ENCODE peak calls at places on chromosomes 16 and 17, in six cellular contexts. Y is A549, W is suprapubic skin, B is prostate gland, X is Peyer's patch, K is AG04450. V is an unnamed sample.

GRCh38 chr16:53501216-53501859 is 1.7 kb downstream of the AKTIP start:
- DNase-seq in Y (no peak), W (no peak), B (no peak), X (no peak), K (no peak), V (no peak)

GRCh38 chr16:23635958-23636357 is 5.2 kb downstream of the PALB2 start:
- DNase-seq in Y (no peak), W (no peak), B (no peak), X (no peak), K (no peak), V (no peak)

GRCh38 chr17:6526362-6527152 is 29.8 kb downstream of the PITPNM3 start:
- DNase-seq in Y (no peak), W (peak; percentile 18), B (no peak), X (no peak), K (no peak), V (no peak)

GRCh38 chr16:78122774-78123315 is 23.4 kb downstream of the WWOX start:
- DNase-seq in Y (peak; percentile 32), W (no peak), B (peak; percentile 75), X (no peak), K (peak; percentile 15), V (no peak)

GRCh38 chr17:78355045-78355641 is 4.7 kb downstream of the SOCS3 start:
- DNase-seq in Y (no peak), W (no peak), B (no peak), X (no peak), K (no peak), V (no peak)

GRCh38 chr17:64694207-64694606 is 32.1 kb upstream of the SMURF2 start:
- DNase-seq in Y (peak; percentile 66), W (no peak), B (peak; percentile 62), X (peak; percentile 61), K (no peak), V (no peak)

GRCh38 chr17:74964246-74964761 is 8.3 kb downstream of the HID1 start:
- DNase-seq in Y (no peak), W (no peak), B (no peak), X (no peak), K (no peak), V (no peak)

GRCh38 chr16:15690296-15690695 is 40.3 kb downstream of the NDE1 start:
- DNase-seq in Y (no peak), W (no peak), B (no peak), X (no peak), K (no peak), V (no peak)

GRCh38 chr16:81798311-81799137 is 19.4 kb downstream of the PLCG2 start:
- DNase-seq in Y (no peak), W (no peak), B (no peak), X (no peak), K (no peak), V (no peak)

GRCh38 chr16:65121870-65122723 is at the start of gene CDH11:
- DNase-seq in Y (no peak), W (no peak), B (peak; percentile 22), X (peak; percentile 54), K (peak; percentile 55), V (no peak)

GRCh38 chr16:2970563-2970962 is 1.4 kb downstream of the PAQR4 start:
- DNase-seq in Y (no peak), W (no peak), B (no peak), X (no peak), K (no peak), V (no peak)

GRCh38 chr17:50361561-50362480 is 11.2 kb downstream of the MRPL27 start:
- DNase-seq in Y (peak; percentile 93), W (no peak), B (peak; percentile 56), X (peak; percentile 66), K (peak; percentile 49), V (peak; percentile 18)

GRCh38 chr17:51585514-51586104 is 325.3 kb downstream of the UTP18 start:
- DNase-seq in Y (peak; percentile 7), W (no peak), B (peak; percentile 5), X (no peak), K (no peak), V (no peak)

GRCh38 chr16:47644166-47644565 is 183.0 kb downstream of the PHKB start:
- DNase-seq in Y (no peak), W (no peak), B (no peak), X (no peak), K (peak; percentile 59), V (no peak)

GRCh38 chr17:6070895-6071511 is 824 bp downstream of the WSCD1 start:
- DNase-seq in Y (peak; percentile 38), W (no peak), B (no peak), X (no peak), K (no peak), V (no peak)

GRCh38 chr17:77356690-77357201 is 216.0 kb downstream of the SEC14L1 start:
- DNase-seq in Y (peak; percentile 51), W (peak; percentile 79), B (no peak), X (no peak), K (no peak), V (no peak)

GRCh38 chr17:53655591-53655990 is 167.1 kb upstream of the KIF2B start:
- DNase-seq in Y (no peak), W (no peak), B (no peak), X (no peak), K (no peak), V (peak; percentile 3)

GRCh38 chr16:19130852-19131808 is 17.4 kb downstream of the ITPRIPL2 start:
- DNase-seq in Y (no peak), W (no peak), B (peak; percentile 31), X (no peak), K (peak; percentile 46), V (no peak)

GRCh38 chr17:77717941-77718668 is 240.4 kb upstream of the TNRC6C start:
- DNase-seq in Y (no peak), W (no peak), B (no peak), X (no peak), K (no peak), V (no peak)

GRCh38 chr16:31093132-31093703 is 1.4 kb downstream of the VKORC1 start:
- DNase-seq in Y (no peak), W (no peak), B (no peak), X (peak; percentile 71), K (no peak), V (no peak)

GRCh38 chr16:3157229-3158013 is 22.6 kb downstream of the ZNF213 start:
- DNase-seq in Y (peak; percentile 81), W (peak; percentile 80), B (peak; percentile 39), X (peak; percentile 74), K (peak; percentile 89), V (peak; percentile 82)

GRCh38 chr17:63282455-63282854 is 163.7 kb downstream of the CYB561 start:
- DNase-seq in Y (no peak), W (no peak), B (no peak), X (no peak), K (no peak), V (no peak)

GRCh38 chr16:81938331-81939163 is 72.7 kb downstream of the SDR42E1 start:
- DNase-seq in Y (no peak), W (no peak), B (no peak), X (no peak), K (no peak), V (no peak)

GRCh38 chr16:9364721-9365693 is 273.6 kb downstream of the HAPSTR1 start:
- DNase-seq in Y (no peak), W (peak; percentile 84), B (peak; percentile 96), X (no peak), K (no peak), V (no peak)

GRCh38 chr16:1377406-1378010 is 25.8 kb downstream of the GNPTG start:
- DNase-seq in Y (no peak), W (no peak), B (no peak), X (no peak), K (no peak), V (no peak)

GRCh38 chr16:1378804-1379053 is 27.0 kb downstream of the GNPTG start:
- DNase-seq in Y (no peak), W (no peak), B (no peak), X (no peak), K (no peak), V (peak; percentile 29)

GRCh38 chr16:1379863-1380174 is 28.1 kb downstream of the GNPTG start:
- DNase-seq in Y (peak; percentile 33), W (no peak), B (no peak), X (no peak), K (no peak), V (no peak)

GRCh38 chr16:1379054-1379862 is 27.5 kb downstream of the GNPTG start:
- DNase-seq in Y (peak; percentile 76), W (peak; percentile 93), B (peak; percentile 55), X (peak; percentile 82), K (peak; percentile 13), V (no peak)

DNA sequence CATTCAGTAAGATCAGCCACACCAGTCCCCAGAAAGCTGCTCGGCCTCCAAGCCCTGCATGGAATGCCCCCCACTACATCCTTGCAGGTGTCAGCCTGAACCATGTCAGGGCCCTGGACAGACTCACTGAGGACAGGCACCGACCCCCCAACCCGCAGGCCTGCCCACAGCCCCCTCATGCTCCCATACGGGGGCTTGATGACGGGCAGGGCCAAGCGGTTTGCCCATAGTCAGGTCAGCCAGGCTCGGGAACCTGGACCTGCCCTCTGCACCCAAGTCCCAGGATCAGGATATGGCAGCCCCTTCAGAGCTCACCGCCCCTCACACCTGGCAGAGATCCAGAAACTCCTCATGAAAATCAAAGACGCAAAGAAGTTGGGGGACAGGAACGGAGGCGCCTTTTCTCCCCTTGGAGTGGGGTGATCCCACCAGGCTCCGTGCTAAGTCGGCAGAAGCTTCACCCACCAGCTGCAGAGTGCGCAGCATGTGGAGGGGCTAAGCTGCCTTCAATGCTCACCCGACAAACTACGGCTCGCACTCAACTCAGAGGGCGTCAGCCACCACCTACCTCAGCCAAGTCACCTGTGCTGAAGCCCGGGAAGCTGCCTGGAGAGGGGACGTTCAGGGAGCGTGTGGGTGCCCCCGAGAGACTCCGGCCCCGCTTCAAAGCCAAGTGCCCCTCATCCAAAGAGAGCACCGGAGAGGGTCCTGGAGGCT is 26.5 kb downstream of the GNPTG start:
- DNase-seq in Y (no peak), W (no peak), B (no peak), X (no peak), K (no peak), V (no peak)
- H3K27ac ChIP-seq in Y (peak overlapping the region; percentile 93), W (peak overlapping the region; percentile 4), B (no peak overlapping the region), X (no peak overlapping the region), K (no peak overlapping the region), V (peak overlapping the region; percentile 56)

GRCh38 chr16:71933913-71934696 is 38.8 kb downstream of the IST1 start:
- DNase-seq in Y (no peak), W (no peak), B (no peak), X (no peak), K (no peak), V (no peak)
- H3K27ac ChIP-seq in Y (no peak overlapping the region), W (no peak overlapping the region), B (no peak overlapping the region), X (no peak overlapping the region), K (peak overlapping the region; percentile 21), V (no peak overlapping the region)

GRCh38 chr17:3910420-3911270 is 5.6 kb downstream of the P2RX1 start:
- DNase-seq in Y (no peak), W (no peak), B (no peak), X (no peak), K (no peak), V (no peak)
- H3K27ac ChIP-seq in Y (no peak overlapping the region), W (no peak overlapping the region), B (no peak overlapping the region), X (peak overlapping the region; percentile 78), K (no peak overlapping the region), V (no peak overlapping the region)

DNA sequence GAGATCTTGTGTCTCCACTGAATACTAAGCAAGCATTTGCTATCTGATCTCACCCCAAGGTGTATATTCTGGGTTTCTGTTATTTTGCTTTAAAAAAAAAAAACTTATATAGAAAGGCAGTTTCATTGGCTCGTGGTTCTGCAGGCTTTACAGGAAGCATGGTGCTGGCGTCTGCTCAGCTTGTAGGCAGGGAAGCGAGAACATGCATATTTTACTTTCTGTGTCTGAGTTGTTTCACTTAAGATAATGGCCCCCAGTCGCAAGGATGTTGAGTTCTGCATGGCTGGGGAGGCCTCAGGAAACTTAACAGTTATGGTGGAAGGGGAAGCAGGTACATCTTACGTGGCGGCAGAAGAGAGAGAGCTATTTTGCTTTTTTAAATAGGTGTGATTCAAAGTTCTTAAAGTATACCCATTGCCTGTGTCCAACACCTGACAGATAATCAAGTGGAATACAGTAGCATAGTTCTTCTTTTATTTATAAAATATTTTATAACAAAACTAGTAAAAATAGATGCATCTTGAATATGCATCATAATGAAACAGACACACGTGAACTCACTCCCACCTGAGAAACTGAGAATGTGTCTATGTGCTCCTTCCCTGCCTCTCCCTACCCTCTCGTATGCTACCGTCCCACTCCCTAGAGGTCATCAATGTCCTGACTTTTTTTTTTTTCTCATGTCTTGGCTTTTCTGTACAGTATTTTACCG is 15.4 kb upstream of the ARHGAP17 start:
- DNase-seq in Y (no peak), W (no peak), B (no peak), X (no peak), K (no peak), V (no peak)
- H3K27ac ChIP-seq in Y (no peak overlapping the region), W (no peak overlapping the region), B (no peak overlapping the region), X (peak overlapping the region; percentile 38), K (no peak overlapping the region), V (no peak overlapping the region)